ENCODE peak calls at places on chromosomes 6 and 20, in four cellular contexts. One of them, this sample, is unnamed.

GRCh38 chr6:160227038-160227768 is 31.4 kb downstream of the SLC22A2 start:
- DNase-seq in K562: no peak
- DNase-seq in HL-60: no peak
- DNase-seq in GM12878: no peak
- DNase-seq in this sample: no peak

GRCh38 chr20:60214901-60215522 is 256.8 kb downstream of the CDH26 start:
- DNase-seq in K562: no peak
- DNase-seq in HL-60: no peak
- DNase-seq in GM12878: no peak
- DNase-seq in this sample: no peak

GRCh38 chr6:132194529-132194928 is 206.7 kb downstream of the MOXD1 start:
- DNase-seq in K562: no peak
- DNase-seq in HL-60: no peak
- DNase-seq in GM12878: no peak
- DNase-seq in this sample: no peak

GRCh38 chr20:57605045-57605444 is 15.2 kb downstream of the ZBP1 start:
- DNase-seq in K562: no peak
- DNase-seq in HL-60: no peak
- DNase-seq in GM12878: no peak
- DNase-seq in this sample: no peak

GRCh38 chr20:15756001-15756400 is 817.2 kb downstream of the KIF16B start:
- DNase-seq in K562: no peak
- DNase-seq in HL-60: no peak
- DNase-seq in GM12878: no peak
- DNase-seq in this sample: no peak

GRCh38 chr6:70764706-70765105 is 97.0 kb downstream of the SMAP1 start:
- DNase-seq in K562: no peak
- DNase-seq in HL-60: no peak
- DNase-seq in GM12878: no peak
- DNase-seq in this sample: no peak

GRCh38 chr6:32796848-32797776 is 19.7 kb downstream of the HLA-DOB start:
- DNase-seq in K562: peak; percentile 68
- DNase-seq in HL-60: no peak
- DNase-seq in GM12878: no peak
- DNase-seq in this sample: no peak

GRCh38 chr20:63697868-63698545 is 1.6 kb downstream of the TNFRSF6B start:
- DNase-seq in K562: peak; percentile 20
- DNase-seq in HL-60: no peak
- DNase-seq in GM12878: no peak
- DNase-seq in this sample: peak; percentile 22

GRCh38 chr6:12010635-12011275 is 1.4 kb upstream of the HIVEP1 start:
- DNase-seq in K562: peak; percentile 55
- DNase-seq in HL-60: peak; percentile 40
- DNase-seq in GM12878: no peak
- DNase-seq in this sample: no peak

GRCh38 chr6:156928972-156929371 is 151.8 kb downstream of the ARID1B start:
- DNase-seq in K562: no peak
- DNase-seq in HL-60: no peak
- DNase-seq in GM12878: no peak
- DNase-seq in this sample: no peak

GRCh38 chr6:108559884-108560462 is 744 bp upstream of the FOXO3 start:
- DNase-seq in K562: peak; percentile 44
- DNase-seq in HL-60: peak; percentile 50
- DNase-seq in GM12878: no peak
- DNase-seq in this sample: no peak

GRCh38 chr6:7171119-7171518 is 63.4 kb downstream of the RREB1 start:
- DNase-seq in K562: no peak
- DNase-seq in HL-60: no peak
- DNase-seq in GM12878: no peak
- DNase-seq in this sample: no peak

GRCh38 chr20:63325554-63326313 is 32.7 kb downstream of the COL20A1 start:
- DNase-seq in K562: no peak
- DNase-seq in HL-60: no peak
- DNase-seq in GM12878: no peak
- DNase-seq in this sample: no peak

GRCh38 chr6:54084234-54084633 is 27.0 kb upstream of the MLIP start:
- DNase-seq in K562: no peak
- DNase-seq in HL-60: no peak
- DNase-seq in GM12878: no peak
- DNase-seq in this sample: no peak

GRCh38 chr20:20448891-20449290 is 81.0 kb downstream of the INSM1 start:
- DNase-seq in K562: no peak
- DNase-seq in HL-60: no peak
- DNase-seq in GM12878: no peak
- DNase-seq in this sample: no peak

DNA sequence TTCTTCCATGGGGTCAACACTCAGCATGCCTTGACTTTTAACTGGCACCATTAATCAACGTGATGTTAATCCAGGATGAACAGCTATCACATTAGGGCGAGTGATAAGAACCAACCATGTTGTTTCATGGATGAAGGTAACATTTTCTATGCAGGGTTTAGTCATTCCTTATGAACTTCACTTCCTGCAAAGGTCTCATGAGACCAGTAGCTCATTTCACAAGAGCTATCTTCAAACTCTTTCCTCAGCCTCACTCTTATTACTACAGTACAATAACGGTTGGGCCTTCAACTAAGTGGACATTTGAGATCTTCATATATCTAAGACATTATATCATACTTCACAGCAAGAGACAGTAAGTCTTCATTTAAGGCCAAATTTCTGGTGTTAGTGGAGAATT is 22.7 kb upstream of the SGK1 start:
- DNase-seq in K562: no peak
- DNase-seq in HL-60: no peak
- DNase-seq in GM12878: no peak
- DNase-seq in this sample: no peak
- TF ChIP-seq SPI1 in K562: no peak
- TF ChIP-seq SPI1 in HL-60: no peak
- TF ChIP-seq SPI1 in GM12878: no peak
- TF ChIP-seq SPI1 in this sample: no peak

DNA sequence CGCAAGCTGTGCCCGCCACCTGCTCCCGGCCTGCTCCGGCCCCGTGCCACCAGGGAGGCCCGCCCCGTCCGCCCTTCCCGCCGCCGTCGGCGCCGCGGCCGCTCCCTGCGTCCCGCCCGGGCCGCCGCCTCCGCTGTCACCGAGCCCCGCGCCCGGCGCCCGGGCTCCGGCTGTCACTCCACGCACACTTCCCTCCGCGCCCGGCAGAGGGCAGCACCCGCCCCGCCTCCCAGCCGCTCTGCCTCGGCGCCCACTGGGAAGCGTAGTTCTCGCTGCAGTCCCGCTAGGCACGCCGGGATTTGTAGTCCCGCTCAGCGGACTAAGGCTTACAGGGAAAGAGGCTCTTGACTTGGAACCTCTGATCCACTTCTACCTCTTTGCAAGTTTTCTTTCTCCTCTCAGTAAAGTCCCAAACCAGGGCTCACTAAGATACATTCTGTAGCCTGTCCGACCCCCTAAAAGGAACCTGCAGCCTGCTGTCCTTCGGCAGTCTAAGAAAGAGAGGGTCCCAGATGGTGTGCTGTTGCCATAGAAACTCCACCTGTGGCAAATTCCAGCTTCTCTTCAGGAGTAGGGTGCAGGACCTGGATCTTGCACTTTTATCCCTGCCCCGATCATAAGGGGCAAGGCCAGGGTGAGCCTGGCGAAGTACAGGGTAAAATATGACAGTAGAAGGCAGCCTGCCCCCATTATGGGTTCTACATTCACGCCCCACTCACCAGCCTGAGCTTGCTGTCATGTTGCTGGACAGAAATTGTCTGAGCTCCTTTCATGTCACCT is at the start of gene TFEB:
- DNase-seq in K562: peak; percentile 97
- DNase-seq in HL-60: peak; percentile 71
- DNase-seq in GM12878: no peak
- DNase-seq in this sample: peak; percentile 92
- TF ChIP-seq POLR2AphosphoS5 in K562: no peak
- TF ChIP-seq POLR2AphosphoS5 in HL-60: no peak
- TF ChIP-seq POLR2AphosphoS5 in GM12878: no peak
- TF ChIP-seq POLR2AphosphoS5 in this sample: no peak

GRCh38 chr6:157991067-157991432 is 9.4 kb downstream of the SYNJ2 start:
- DNase-seq in K562: no peak
- DNase-seq in HL-60: no peak
- DNase-seq in GM12878: no peak
- DNase-seq in this sample: no peak

GRCh38 chr6:157987788-157988699 is 6.4 kb downstream of the SYNJ2 start:
- DNase-seq in K562: no peak
- DNase-seq in HL-60: no peak
- DNase-seq in GM12878: no peak
- DNase-seq in this sample: no peak

GRCh38 chr6:157990321-157991066 is 8.8 kb downstream of the SYNJ2 start:
- DNase-seq in K562: no peak
- DNase-seq in HL-60: no peak
- DNase-seq in GM12878: no peak
- DNase-seq in this sample: no peak

GRCh38 chr6:157988700-157989063 is 7.0 kb downstream of the SYNJ2 start:
- DNase-seq in K562: no peak
- DNase-seq in HL-60: no peak
- DNase-seq in GM12878: no peak
- DNase-seq in this sample: no peak

GRCh38 chr6:157989541-157990289 is 8.1 kb downstream of the SYNJ2 start:
- DNase-seq in K562: peak; percentile 48
- DNase-seq in HL-60: no peak
- DNase-seq in GM12878: no peak
- DNase-seq in this sample: no peak
- TF ChIP-seq SPI1 in K562: no peak
- TF ChIP-seq SPI1 in HL-60: no peak
- TF ChIP-seq SPI1 in GM12878: no peak
- TF ChIP-seq SPI1 in this sample: no peak

GRCh38 chr6:149078383-149078782 is 239.1 kb upstream of the TAB2 start:
- DNase-seq in K562: no peak
- DNase-seq in HL-60: no peak
- DNase-seq in GM12878: no peak
- DNase-seq in this sample: no peak

GRCh38 chr6:149077208-149077607 is 240.3 kb upstream of the TAB2 start:
- DNase-seq in K562: no peak
- DNase-seq in HL-60: no peak
- DNase-seq in GM12878: no peak
- DNase-seq in this sample: no peak

GRCh38 chr6:149076355-149076734 is 241.2 kb upstream of the TAB2 start:
- DNase-seq in K562: no peak
- DNase-seq in HL-60: no peak
- DNase-seq in GM12878: no peak
- DNase-seq in this sample: no peak

GRCh38 chr6:149074832-149075258 is 242.7 kb upstream of the TAB2 start:
- DNase-seq in K562: no peak
- DNase-seq in HL-60: no peak
- DNase-seq in GM12878: no peak
- DNase-seq in this sample: no peak

GRCh38 chr6:149075616-149076354 is 241.7 kb upstream of the TAB2 start:
- DNase-seq in K562: no peak
- DNase-seq in HL-60: no peak
- DNase-seq in GM12878: no peak
- DNase-seq in this sample: no peak
- TF ChIP-seq POLR2AphosphoS5 in K562: no peak
- TF ChIP-seq POLR2AphosphoS5 in HL-60: no peak
- TF ChIP-seq POLR2AphosphoS5 in GM12878: no peak
- TF ChIP-seq POLR2AphosphoS5 in this sample: no peak

DNA sequence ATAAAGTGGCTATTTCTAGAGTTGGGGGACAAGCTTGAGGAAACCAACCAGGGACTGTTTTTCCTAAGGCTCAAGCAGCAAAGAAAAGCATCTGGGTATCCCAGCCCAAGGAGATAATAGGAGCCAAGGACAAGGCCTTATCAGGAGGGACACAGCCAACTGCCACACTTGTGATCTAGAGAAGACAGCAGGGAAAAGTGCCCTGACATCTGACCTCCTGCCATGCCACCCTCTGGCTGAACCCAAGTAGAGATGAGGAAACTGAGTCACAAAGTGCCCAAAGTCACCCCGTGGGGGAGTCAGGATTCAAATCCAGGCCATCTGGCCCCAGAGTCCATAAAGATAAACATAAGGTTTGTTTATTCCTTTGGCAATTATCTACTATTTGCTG is 3.6 kb upstream of the LBP start:
- DNase-seq in K562: peak; percentile 40
- DNase-seq in HL-60: no peak
- DNase-seq in GM12878: no peak
- DNase-seq in this sample: no peak
- TF ChIP-seq SPI1 in K562: no peak
- TF ChIP-seq SPI1 in HL-60: no peak
- TF ChIP-seq SPI1 in GM12878: no peak
- TF ChIP-seq SPI1 in this sample: no peak

DNA sequence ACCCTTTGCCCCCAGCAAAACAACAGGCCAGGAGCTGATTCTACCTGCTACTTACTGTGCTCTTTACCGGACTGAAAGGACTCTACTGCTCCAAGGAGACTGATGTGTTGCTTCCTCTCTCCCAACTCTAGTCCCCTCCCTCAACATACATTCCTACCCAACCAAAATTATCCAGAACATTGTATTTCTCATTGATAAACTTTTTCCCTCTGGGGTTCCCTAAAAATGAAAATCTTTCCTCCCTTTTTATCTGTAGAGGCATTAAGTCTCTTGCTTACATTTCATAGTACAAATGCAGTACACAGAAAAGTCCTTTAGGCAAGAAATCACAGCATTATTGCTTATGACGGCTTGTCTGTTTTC is 940 bp upstream of the HS3ST5 start:
- DNase-seq in K562: no peak
- DNase-seq in HL-60: no peak
- DNase-seq in GM12878: no peak
- DNase-seq in this sample: no peak
- TF ChIP-seq POLR2AphosphoS5 in K562: no peak
- TF ChIP-seq POLR2AphosphoS5 in HL-60: no peak
- TF ChIP-seq POLR2AphosphoS5 in GM12878: no peak
- TF ChIP-seq POLR2AphosphoS5 in this sample: no peak

GRCh38 chr6:13282393-13283069 is 45.8 kb downstream of the TBC1D7 start:
- DNase-seq in K562: no peak
- DNase-seq in HL-60: no peak
- DNase-seq in GM12878: no peak
- DNase-seq in this sample: no peak

GRCh38 chr6:13285705-13286104 is 42.6 kb downstream of the TBC1D7 start:
- DNase-seq in K562: no peak
- DNase-seq in HL-60: no peak
- DNase-seq in GM12878: no peak
- DNase-seq in this sample: no peak

GRCh38 chr6:13283340-13283739 is 45.0 kb downstream of the TBC1D7 start:
- DNase-seq in K562: no peak
- DNase-seq in HL-60: no peak
- DNase-seq in GM12878: no peak
- DNase-seq in this sample: no peak

GRCh38 chr6:13286185-13286584 is 42.2 kb downstream of the TBC1D7 start:
- DNase-seq in K562: no peak
- DNase-seq in HL-60: no peak
- DNase-seq in GM12878: no peak
- DNase-seq in this sample: no peak

GRCh38 chr6:13284646-13285045 is 43.7 kb downstream of the TBC1D7 start:
- DNase-seq in K562: no peak
- DNase-seq in HL-60: no peak
- DNase-seq in GM12878: no peak
- DNase-seq in this sample: no peak
- TF ChIP-seq SPI1 in K562: no peak
- TF ChIP-seq SPI1 in HL-60: no peak
- TF ChIP-seq SPI1 in GM12878: no peak
- TF ChIP-seq SPI1 in this sample: no peak

DNA sequence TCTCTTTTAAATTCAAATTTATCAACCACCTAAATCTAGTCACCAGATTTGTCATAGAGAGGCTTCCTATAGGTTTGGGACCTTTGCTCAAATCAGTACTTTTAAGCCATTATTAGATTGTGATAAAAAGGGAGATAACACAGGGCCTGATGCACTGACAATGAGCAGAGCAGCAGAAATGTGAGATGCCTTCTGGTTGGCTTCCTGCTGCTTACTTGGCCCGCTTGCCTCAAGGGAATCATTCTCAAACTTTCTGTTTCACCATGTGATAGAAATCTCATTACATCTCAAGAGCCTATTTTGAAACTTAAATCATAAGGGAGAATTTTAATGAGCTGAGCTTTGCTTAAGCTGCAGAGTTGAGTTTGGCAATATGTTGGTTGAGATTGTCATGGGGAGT is 605.9 kb downstream of the DHX35 start:
- DNase-seq in K562: no peak
- DNase-seq in HL-60: no peak
- DNase-seq in GM12878: peak; percentile 53
- DNase-seq in this sample: no peak
- TF ChIP-seq POLR2AphosphoS5 in K562: no peak
- TF ChIP-seq POLR2AphosphoS5 in HL-60: no peak
- TF ChIP-seq POLR2AphosphoS5 in GM12878: no peak
- TF ChIP-seq POLR2AphosphoS5 in this sample: no peak